ENCODE peak calls at places on chromosome 9, in six cellular contexts. V is activated T-cell treated with anti-CD3 and anti-CD28 coated beads, Interleukin-2, amount 50 U/mL, for 48 hours; D is cardiac fibroblast; L is heart left ventricle; K is mammary epithelial cell; U is coronary artery. J is an unnamed sample.

GRCh38 chr9:6113312-6113711 is 97.9 kb upstream of the RANBP6 start:
- DNase-seq in K (no peak), L (no peak), U (no peak), V (no peak), D (peak), J (no peak)

GRCh38 chr9:82606761-82607382 is 456.1 kb downstream of the RASEF start:
- DNase-seq in D (peak), V (no peak), K (peak), L (no peak), U (no peak), J (peak)

GRCh38 chr9:15332939-15333338 is 25.9 kb upstream of the TTC39B start:
- DNase-seq in L (no peak), V (no peak), K (no peak), U (no peak), D (no peak), J (no peak)

GRCh38 chr9:95498641-95499040 is 18.1 kb downstream of the PTCH1 start:
- DNase-seq in L (no peak), U (no peak), K (no peak), V (no peak), D (no peak), J (no peak)

GRCh38 chr9:4298255-4299005 is 1.4 kb downstream of the GLIS3 start:
- DNase-seq in U (peak), K (peak), V (peak), D (peak), L (peak), J (no peak)

GRCh38 chr9:101478444-101478843 is 42.9 kb upstream of the ALDOB start:
- DNase-seq in V (no peak), L (no peak), U (no peak), K (no peak), D (no peak), J (no peak)

GRCh38 chr9:75054373-75055001 is 26.4 kb upstream of the CARNMT1 start:
- DNase-seq in D (peak), L (no peak), V (no peak), U (no peak), K (no peak), J (no peak)

GRCh38 chr9:36144322-36145206 is 8.0 kb downstream of the GLIPR2 start:
- DNase-seq in L (no peak), V (no peak), U (no peak), K (no peak), D (no peak), J (no peak)

GRCh38 chr9:132078369-132079356 is 1.0 kb downstream of the MED27 start:
- DNase-seq in L (no peak), U (no peak), K (peak), D (peak), V (peak), J (peak)

GRCh38 chr9:135213566-135213965 is 126.1 kb downstream of the OLFM1 start:
- DNase-seq in U (no peak), V (no peak), K (no peak), L (peak), D (no peak), J (no peak)

GRCh38 chr9:96501981-96502833 is 52.2 kb downstream of the HABP4 start:
- DNase-seq in V (no peak), L (no peak), U (no peak), D (no peak), K (no peak), J (no peak)

GRCh38 chr9:112856200-112856599 is 34.5 kb downstream of the SLC46A2 start:
- DNase-seq in K (no peak), D (no peak), L (no peak), V (no peak), U (no peak), J (no peak)

GRCh38 chr9:111108946-111109345 is 70.7 kb upstream of the LPAR1 start:
- DNase-seq in V (no peak), D (peak), U (no peak), L (no peak), K (peak), J (peak)

GRCh38 chr9:101418518-101419111 is 17.0 kb downstream of the ALDOB start:
- DNase-seq in D (peak), L (no peak), U (no peak), V (no peak), K (peak), J (no peak)

GRCh38 chr9:93091453-93092081 is 4.5 kb upstream of the CARD19 start:
- DNase-seq in L (peak), K (peak), U (peak), V (peak), D (peak), J (peak)

GRCh38 chr9:125255781-125256391 is 5.7 kb upstream of the GAPVD1 start:
- DNase-seq in D (peak), V (no peak), K (no peak), U (no peak), L (no peak), J (no peak)

GRCh38 chr9:115590016-115590415 is 472.1 kb upstream of the TNC start:
- DNase-seq in V (no peak), K (peak), U (no peak), D (peak), L (peak), J (peak)

GRCh38 chr9:761155-761792 is 80.2 kb upstream of the DMRT1 start:
- DNase-seq in U (no peak), K (no peak), L (no peak), D (peak), V (no peak), J (no peak)